ENCODE peak calls at places on chromosomes 4 and X, in nine cellular contexts. F, U, C, I, B, A, E, L and G are unnamed samples.

GRCh38 chr4:11782859-11783258 is 354.2 kb upstream of the HS3ST1 start:
- DNase-seq in F (no peak), U (no peak), C (no peak), I (no peak), B (no peak), A (no peak), E (no peak), L (no peak), G (no peak)

GRCh38 chr4:24768604-24769003 is 26.8 kb upstream of the SOD3 start:
- DNase-seq in F (no peak), U (no peak), C (no peak), I (no peak), B (no peak), A (no peak), E (no peak), L (no peak), G (no peak)

GRCh38 chr4:26081795-26082498 is 167.9 kb downstream of the SMIM20 start:
- DNase-seq in F (no peak), U (peak), C (peak), I (no peak), B (peak), A (no peak), E (peak), L (no peak), G (peak)

GRCh38 chr4:1500231-1500965 is 94.2 kb upstream of the NKX1-1 start:
- DNase-seq in F (no peak), U (no peak), C (no peak), I (no peak), B (no peak), A (no peak), E (no peak), L (no peak), G (no peak)

GRCh38 chrX:28126886-28127285 is 145.6 kb upstream of the DCAF8L1 start:
- DNase-seq in F (no peak), U (peak), C (no peak), I (no peak), B (peak), A (no peak), E (no peak), L (no peak), G (no peak)

GRCh38 chr4:84878090-84878489 is 88.4 kb downstream of the WDFY3 start:
- DNase-seq in F (no peak), U (peak), C (no peak), I (no peak), B (no peak), A (no peak), E (peak), L (no peak), G (peak)

GRCh38 chrX:42491145-42491907 is 286.6 kb downstream of the PPP1R2C start:
- DNase-seq in F (no peak), U (no peak), C (no peak), I (no peak), B (no peak), A (no peak), E (no peak), L (no peak), G (no peak)

GRCh38 chr4:7904942-7905341 is 34.7 kb downstream of the AFAP1 start:
- DNase-seq in F (no peak), U (peak), C (no peak), I (no peak), B (no peak), A (no peak), E (peak), L (no peak), G (peak)

GRCh38 chr4:89572224-89572858 is 264.6 kb downstream of the SNCA start:
- DNase-seq in F (no peak), U (peak), C (no peak), I (no peak), B (peak), A (no peak), E (peak), L (no peak), G (peak)

GRCh38 chr4:6561173-6561516 is 13.8 kb upstream of the MAN2B2 start:
- DNase-seq in F (no peak), U (peak), C (no peak), I (no peak), B (no peak), A (no peak), E (no peak), L (no peak), G (peak)

GRCh38 chr4:171203425-171203824 is 609.8 kb upstream of the GALNTL6 start:
- DNase-seq in F (no peak), U (peak), C (no peak), I (no peak), B (no peak), A (no peak), E (peak), L (no peak), G (peak)

GRCh38 chr4:182745268-182745667 is 171.9 kb downstream of the DCTD start:
- DNase-seq in F (no peak), U (no peak), C (no peak), I (no peak), B (no peak), A (no peak), E (peak), L (no peak), G (no peak)

GRCh38 chr4:4651811-4652609 is 110.2 kb upstream of the STX18 start:
- DNase-seq in F (no peak), U (peak), C (no peak), I (no peak), B (peak), A (no peak), E (no peak), L (no peak), G (no peak)

GRCh38 chrX:30973784-30974427 is 84.9 kb upstream of the TAB3 start:
- DNase-seq in F (no peak), U (no peak), C (no peak), I (no peak), B (peak), A (no peak), E (no peak), L (no peak), G (no peak)

GRCh38 chrX:30975467-30975866 is 86.4 kb upstream of the TAB3 start:
- DNase-seq in F (no peak), U (no peak), C (peak), I (no peak), B (no peak), A (no peak), E (no peak), L (no peak), G (no peak)

GRCh38 chrX:30967516-30967915 is 78.5 kb upstream of the TAB3 start:
- DNase-seq in F (no peak), U (peak), C (no peak), I (no peak), B (no peak), A (no peak), E (no peak), L (no peak), G (no peak)

DNA sequence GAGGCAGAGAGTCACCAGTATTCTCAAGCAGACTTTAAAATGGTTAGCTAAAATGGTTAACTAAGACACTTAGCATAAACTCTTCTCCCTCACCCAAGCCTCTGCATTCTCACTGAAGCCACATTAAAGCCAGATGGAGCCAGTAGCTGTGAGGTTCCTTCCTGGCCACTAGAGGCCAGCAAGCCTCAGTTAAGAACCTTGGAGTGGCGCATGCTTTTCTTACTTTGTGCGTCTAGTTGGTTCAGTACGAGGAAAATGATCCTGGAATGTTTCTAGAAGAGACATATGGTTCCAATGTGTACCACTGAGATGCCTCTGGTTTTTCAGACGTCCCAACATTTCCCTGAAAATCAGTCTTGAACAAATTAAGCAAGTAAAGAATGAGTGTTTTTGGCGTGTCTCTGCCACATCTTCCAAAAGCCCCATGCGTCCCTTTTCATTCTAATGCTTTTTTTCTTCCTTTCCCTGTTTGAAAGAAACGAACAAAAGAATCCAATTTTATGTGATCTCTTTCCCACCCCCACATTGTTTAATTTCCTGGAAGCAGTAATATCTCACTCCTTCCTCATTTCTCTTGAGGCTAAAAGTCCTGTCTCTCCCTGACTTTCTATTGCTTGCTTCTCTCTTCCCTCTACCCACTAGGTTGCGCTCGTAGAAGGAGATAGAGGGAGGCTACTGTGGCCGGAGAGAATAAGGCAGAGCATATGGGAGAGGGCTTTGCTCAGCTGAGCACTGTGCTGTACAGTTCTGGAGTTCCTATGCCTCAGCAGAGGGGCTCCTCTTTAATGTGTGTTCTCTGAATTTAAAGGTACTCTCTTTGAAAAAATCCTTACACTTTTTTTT is 82.9 kb upstream of the TAB3 start:
- DNase-seq in F (peak), U (peak), C (peak), I (no peak), B (peak), A (peak), E (peak), L (peak), G (peak)
- H3K4me3 ChIP-seq in F (no peak), U (peak), C (no peak), I (peak), B (no peak), A (no peak), E (no peak), L (no peak), G (peak)

GRCh38 chr4:81214144-81214517 is 891 bp downstream of the PRKG2 start:
- DNase-seq in F (no peak), U (no peak), C (no peak), I (no peak), B (no peak), A (no peak), E (no peak), L (no peak), G (no peak)
- H3K4me3 ChIP-seq in F (no peak), U (peak), C (no peak), I (peak), B (peak), A (peak), E (peak), L (no peak), G (peak)

DNA sequence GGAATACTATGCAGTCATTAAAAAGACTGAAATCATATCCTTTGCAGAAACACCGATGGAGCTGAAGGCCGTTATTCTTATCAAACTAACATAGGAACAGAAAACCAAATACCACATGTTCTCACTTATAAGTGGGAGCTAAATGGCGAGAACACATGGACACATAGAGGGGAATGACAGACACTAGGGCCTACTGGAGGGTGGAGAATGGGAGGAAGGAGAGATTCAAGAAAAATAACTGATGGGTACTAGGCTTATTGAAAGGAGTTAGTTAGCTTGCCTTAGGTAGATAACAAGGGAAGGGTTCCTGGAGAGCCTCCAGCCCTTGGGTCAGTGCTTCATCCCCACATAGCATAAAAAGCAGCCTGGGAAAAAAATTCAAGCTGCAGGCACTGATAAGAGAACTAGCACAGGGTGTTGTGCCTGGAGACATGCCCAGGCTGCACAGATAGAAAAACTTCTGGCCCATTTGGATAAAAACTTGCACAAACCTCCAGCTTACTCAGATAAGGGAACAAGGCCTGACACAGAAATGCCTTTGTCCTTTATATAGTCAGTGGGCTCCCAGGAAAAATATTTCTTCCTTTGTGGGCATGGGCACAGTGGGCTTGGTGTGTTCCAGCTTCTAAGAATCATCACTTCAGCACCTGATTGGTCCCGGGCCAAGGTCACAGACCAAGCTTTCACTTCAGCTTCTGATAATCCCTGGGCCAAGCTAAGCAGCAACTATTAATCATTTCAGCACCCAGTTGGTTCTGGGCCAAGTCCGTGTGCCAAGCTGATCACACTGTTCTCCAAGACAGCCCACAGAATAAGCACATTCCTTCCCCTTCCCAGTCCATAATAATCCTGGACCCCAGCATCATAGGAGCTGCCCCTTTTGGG is 23.1 kb upstream of the PWWP3B start:
- DNase-seq in F (peak), U (peak), C (no peak), I (no peak), B (no peak), A (peak), E (no peak), L (peak), G (no peak)
- H3K4me3 ChIP-seq in F (no peak), U (no peak), C (no peak), I (no peak), B (no peak), A (no peak), E (no peak), L (no peak), G (no peak)

DNA sequence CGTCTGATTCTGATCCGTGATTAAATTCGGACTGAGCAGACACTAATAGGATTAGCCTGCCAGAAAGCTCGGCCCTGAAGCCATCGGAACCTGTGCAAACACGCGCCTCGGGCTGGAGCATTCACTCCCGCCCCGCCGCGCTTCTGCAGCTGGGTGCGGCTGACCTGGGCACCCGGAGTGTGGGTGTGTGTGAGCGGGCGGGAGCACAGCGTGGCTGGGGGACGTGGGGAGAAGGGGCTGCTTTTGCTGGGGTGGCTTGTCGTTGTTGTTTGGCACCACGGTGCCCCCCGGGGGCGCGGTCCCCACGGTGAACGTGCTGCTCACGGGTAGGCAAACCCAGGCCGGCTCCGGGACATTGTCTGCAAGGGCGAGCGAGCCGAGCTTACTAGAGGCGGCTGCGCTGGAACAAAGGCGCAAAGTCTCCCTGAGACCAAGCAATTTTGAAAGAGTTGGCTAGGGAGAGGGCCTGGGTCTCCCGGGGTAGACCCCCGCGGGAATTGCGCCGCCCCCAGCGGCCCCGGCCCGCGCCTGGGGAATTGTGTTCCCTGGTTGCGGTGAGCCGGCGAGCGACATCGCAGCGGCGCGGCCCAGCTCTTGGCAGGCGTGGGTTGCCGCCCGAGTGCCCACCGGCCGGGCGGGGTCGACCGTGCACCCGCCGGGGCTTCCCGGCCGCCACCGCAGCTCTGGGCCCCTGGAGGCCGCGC is 1.4 kb downstream of the MAMLD1 start:
- DNase-seq in F (peak), U (peak), C (no peak), I (no peak), B (peak), A (peak), E (no peak), L (no peak), G (peak)
- H3K4me3 ChIP-seq in F (peak), U (peak), C (peak), I (peak), B (peak), A (peak), E (peak), L (peak), G (peak)

DNA sequence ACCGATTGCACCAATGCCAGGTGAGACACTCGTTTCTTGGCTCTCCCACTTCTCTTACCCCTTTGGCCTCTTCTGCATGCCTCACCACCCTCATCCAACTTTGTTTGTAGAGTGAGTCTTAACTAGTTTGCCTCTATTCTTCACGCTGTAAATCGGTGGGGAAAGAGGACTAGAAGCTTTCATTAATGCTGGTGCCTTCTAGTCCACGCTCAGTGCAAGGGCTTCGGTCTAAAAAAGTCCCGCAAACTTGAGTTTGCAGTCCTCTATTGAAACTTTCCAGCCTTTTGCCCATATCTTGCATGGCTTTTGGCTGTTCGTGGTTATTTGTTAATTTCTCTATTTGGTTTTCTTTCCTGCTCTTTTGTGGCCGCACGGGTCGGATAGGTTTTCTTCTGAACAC is 838 bp downstream of the DACH2 start:
- DNase-seq in F (no peak), U (no peak), C (no peak), I (no peak), B (no peak), A (no peak), E (no peak), L (no peak), G (no peak)
- H3K4me3 ChIP-seq in F (no peak), U (peak), C (no peak), I (peak), B (peak), A (no peak), E (peak), L (peak), G (no peak)

DNA sequence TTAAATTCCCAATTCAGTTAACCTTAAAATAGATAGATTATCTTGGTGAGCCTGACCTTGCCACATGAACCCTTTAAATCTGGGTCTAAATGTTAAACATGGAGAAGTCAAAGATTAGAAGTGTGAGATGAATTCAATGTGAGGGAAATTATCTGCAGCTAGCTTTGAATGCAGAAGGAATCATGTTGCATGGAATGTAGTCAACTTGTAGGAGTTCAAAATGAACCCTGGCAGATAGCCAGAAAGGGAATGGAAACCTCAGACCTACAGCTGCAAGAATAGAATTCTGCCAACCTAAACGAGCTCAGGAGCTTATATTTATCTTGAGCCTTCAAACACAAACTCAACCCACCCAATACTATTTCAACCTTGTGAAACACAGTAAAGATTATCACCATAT is 632.5 kb downstream of the KCTD8 start:
- DNase-seq in F (no peak), U (peak), C (no peak), I (no peak), B (no peak), A (no peak), E (no peak), L (no peak), G (no peak)
- H3K4me3 ChIP-seq in F (no peak), U (no peak), C (no peak), I (no peak), B (no peak), A (no peak), E (no peak), L (no peak), G (no peak)

GRCh38 chr4:37439809-37440518 is 195.4 kb downstream of the NWD2 start:
- DNase-seq in F (no peak), U (no peak), C (no peak), I (no peak), B (no peak), A (peak), E (no peak), L (no peak), G (no peak)
- H3K4me3 ChIP-seq in F (no peak), U (no peak), C (no peak), I (no peak), B (no peak), A (no peak), E (no peak), L (no peak), G (no peak)

GRCh38 chrX:30573125-30573524 is 4.4 kb downstream of the TASL start:
- DNase-seq in F (no peak), U (no peak), C (no peak), I (no peak), B (no peak), A (no peak), E (no peak), L (no peak), G (no peak)
- H3K4me3 ChIP-seq in F (no peak), U (no peak), C (no peak), I (no peak), B (no peak), A (no peak), E (no peak), L (no peak), G (no peak)

GRCh38 chr4:138659041-138659565 is 356.5 kb upstream of the NOCT start:
- DNase-seq in F (no peak), U (no peak), C (no peak), I (no peak), B (peak), A (no peak), E (no peak), L (no peak), G (no peak)
- H3K4me3 ChIP-seq in F (no peak), U (no peak), C (no peak), I (no peak), B (peak), A (no peak), E (no peak), L (no peak), G (no peak)